ENCODE peak calls at places on chromosomes 5 and 9, in eight cellular contexts. One of them, this sample, is unnamed.

GRCh38 chr5:179901915-179902762 is 5.6 kb downstream of the TBC1D9B start:
- DNase-seq in A549: no peak
- DNase-seq in prostate gland: no peak
- DNase-seq in ovary: no peak
- DNase-seq in body of pancreas: no peak
- DNase-seq in heart left ventricle: no peak
- DNase-seq in right lobe of liver: no peak
- DNase-seq in stomach: no peak
- DNase-seq in this sample: no peak

GRCh38 chr9:122080986-122081385 is 12.1 kb downstream of the TTLL11 start:
- DNase-seq in A549: no peak
- DNase-seq in prostate gland: no peak
- DNase-seq in ovary: no peak
- DNase-seq in body of pancreas: no peak
- DNase-seq in heart left ventricle: no peak
- DNase-seq in right lobe of liver: no peak
- DNase-seq in stomach: no peak
- DNase-seq in this sample: no peak

GRCh38 chr5:160930361-160930760 is 78.3 kb upstream of the ATP10B start:
- DNase-seq in A549: no peak
- DNase-seq in prostate gland: no peak
- DNase-seq in ovary: no peak
- DNase-seq in body of pancreas: no peak
- DNase-seq in heart left ventricle: no peak
- DNase-seq in right lobe of liver: no peak
- DNase-seq in stomach: no peak
- DNase-seq in this sample: no peak

GRCh38 chr5:2739360-2740050 is 12.0 kb downstream of the IRX2 start:
- DNase-seq in A549: no peak
- DNase-seq in prostate gland: no peak
- DNase-seq in ovary: no peak
- DNase-seq in body of pancreas: no peak
- DNase-seq in heart left ventricle: no peak
- DNase-seq in right lobe of liver: no peak
- DNase-seq in stomach: peak; percentile 59
- DNase-seq in this sample: no peak

GRCh38 chr5:56616454-56617160 is 198.7 kb upstream of the MAP3K1 start:
- DNase-seq in A549: no peak
- DNase-seq in prostate gland: peak; percentile 82
- DNase-seq in ovary: no peak
- DNase-seq in body of pancreas: no peak
- DNase-seq in heart left ventricle: no peak
- DNase-seq in right lobe of liver: no peak
- DNase-seq in stomach: no peak
- DNase-seq in this sample: no peak

GRCh38 chr9:13324988-13325387 is 45.5 kb upstream of the MPDZ start:
- DNase-seq in A549: no peak
- DNase-seq in prostate gland: no peak
- DNase-seq in ovary: no peak
- DNase-seq in body of pancreas: no peak
- DNase-seq in heart left ventricle: no peak
- DNase-seq in right lobe of liver: no peak
- DNase-seq in stomach: no peak
- DNase-seq in this sample: no peak

GRCh38 chr9:122005597-122005996 is 87.5 kb downstream of the TTLL11 start:
- DNase-seq in A549: peak; percentile 48
- DNase-seq in prostate gland: no peak
- DNase-seq in ovary: no peak
- DNase-seq in body of pancreas: no peak
- DNase-seq in heart left ventricle: no peak
- DNase-seq in right lobe of liver: no peak
- DNase-seq in stomach: no peak
- DNase-seq in this sample: no peak

GRCh38 chr5:43602456-43602817 is 543 bp upstream of the NNT start:
- DNase-seq in A549: peak; percentile 30
- DNase-seq in prostate gland: peak; percentile 10
- DNase-seq in ovary: peak; percentile 41
- DNase-seq in body of pancreas: peak; percentile 23
- DNase-seq in heart left ventricle: peak; percentile 35
- DNase-seq in right lobe of liver: no peak
- DNase-seq in stomach: peak; percentile 27
- DNase-seq in this sample: peak; percentile 74

GRCh38 chr9:116318463-116319271 is 165.1 kb downstream of the PAPPA start:
- DNase-seq in A549: no peak
- DNase-seq in prostate gland: no peak
- DNase-seq in ovary: peak; percentile 78
- DNase-seq in body of pancreas: no peak
- DNase-seq in heart left ventricle: peak; percentile 79
- DNase-seq in right lobe of liver: no peak
- DNase-seq in stomach: no peak
- DNase-seq in this sample: peak; percentile 88

GRCh38 chr5:170986598-170986997 is 124.8 kb downstream of the RANBP17 start:
- DNase-seq in A549: peak; percentile 35
- DNase-seq in prostate gland: no peak
- DNase-seq in ovary: no peak
- DNase-seq in body of pancreas: no peak
- DNase-seq in heart left ventricle: no peak
- DNase-seq in right lobe of liver: no peak
- DNase-seq in stomach: no peak
- DNase-seq in this sample: no peak

GRCh38 chr9:15696979-15697378 is 144.1 kb downstream of the CCDC171 start:
- DNase-seq in A549: no peak
- DNase-seq in prostate gland: no peak
- DNase-seq in ovary: no peak
- DNase-seq in body of pancreas: no peak
- DNase-seq in heart left ventricle: no peak
- DNase-seq in right lobe of liver: no peak
- DNase-seq in stomach: no peak
- DNase-seq in this sample: no peak

GRCh38 chr9:110578575-110578895 is 1.0 kb downstream of the SVEP1 start:
- DNase-seq in A549: no peak
- DNase-seq in prostate gland: no peak
- DNase-seq in ovary: no peak
- DNase-seq in body of pancreas: no peak
- DNase-seq in heart left ventricle: no peak
- DNase-seq in right lobe of liver: no peak
- DNase-seq in stomach: no peak
- DNase-seq in this sample: no peak

GRCh38 chr9:110582156-110582555 is 2.6 kb upstream of the SVEP1 start:
- DNase-seq in A549: no peak
- DNase-seq in prostate gland: no peak
- DNase-seq in ovary: no peak
- DNase-seq in body of pancreas: no peak
- DNase-seq in heart left ventricle: no peak
- DNase-seq in right lobe of liver: no peak
- DNase-seq in stomach: no peak
- DNase-seq in this sample: no peak

GRCh38 chr9:110580850-110581249 is 1.3 kb upstream of the SVEP1 start:
- DNase-seq in A549: no peak
- DNase-seq in prostate gland: no peak
- DNase-seq in ovary: no peak
- DNase-seq in body of pancreas: no peak
- DNase-seq in heart left ventricle: no peak
- DNase-seq in right lobe of liver: no peak
- DNase-seq in stomach: no peak
- DNase-seq in this sample: no peak

GRCh38 chr9:110578896-110579752 is at the start of gene SVEP1:
- DNase-seq in A549: peak; percentile 46
- DNase-seq in prostate gland: no peak
- DNase-seq in ovary: peak; percentile 45
- DNase-seq in body of pancreas: peak; percentile 17
- DNase-seq in heart left ventricle: peak; percentile 76
- DNase-seq in right lobe of liver: no peak
- DNase-seq in stomach: no peak
- DNase-seq in this sample: peak; percentile 77

DNA sequence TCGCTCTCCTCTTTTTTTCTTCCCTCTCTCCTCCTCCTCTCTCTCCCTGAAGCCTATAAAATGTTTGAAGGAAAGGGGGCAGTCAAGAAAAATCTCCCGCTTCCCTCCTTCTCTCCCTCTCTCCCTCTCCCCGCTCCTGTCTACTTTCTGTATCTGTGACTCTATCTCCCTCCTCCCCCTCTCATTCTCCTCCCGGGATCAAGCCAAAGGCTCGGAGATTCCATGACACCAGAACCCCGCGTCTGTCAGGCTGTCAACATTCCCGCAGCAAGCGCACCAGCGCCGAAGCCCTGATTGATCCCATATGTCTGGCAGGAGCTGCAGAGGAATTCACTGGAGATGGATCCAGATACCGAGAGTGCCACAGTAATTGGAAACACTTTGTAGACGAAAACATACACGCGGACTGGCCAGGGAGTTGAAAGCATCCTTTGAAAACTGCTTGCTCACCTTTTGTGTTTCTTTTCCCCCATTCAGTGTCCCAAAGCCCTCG is 268 bp upstream of the SVEP1 start:
- DNase-seq in A549: no peak
- DNase-seq in prostate gland: no peak
- DNase-seq in ovary: no peak
- DNase-seq in body of pancreas: no peak
- DNase-seq in heart left ventricle: peak; percentile 38
- DNase-seq in right lobe of liver: no peak
- DNase-seq in stomach: no peak
- DNase-seq in this sample: peak; percentile 79
- H3K27ac ChIP-seq in A549: peak overlapping the region; percentile 86
- H3K27ac ChIP-seq in prostate gland: peak overlapping the region; percentile 21
- H3K27ac ChIP-seq in ovary: no peak overlapping the region
- H3K27ac ChIP-seq in body of pancreas: peak overlapping the region; percentile 63
- H3K27ac ChIP-seq in heart left ventricle: peak overlapping the region; percentile 64
- H3K27ac ChIP-seq in right lobe of liver: no peak overlapping the region
- H3K27ac ChIP-seq in stomach: peak overlapping the region; percentile 79
- H3K27ac ChIP-seq in this sample: peak overlapping the region; percentile 78

GRCh38 chr9:20640331-20641187 is 18.3 kb upstream of the MLLT3 start:
- DNase-seq in A549: no peak
- DNase-seq in prostate gland: peak; percentile 37
- DNase-seq in ovary: peak; percentile 49
- DNase-seq in body of pancreas: peak; percentile 41
- DNase-seq in heart left ventricle: peak; percentile 54
- DNase-seq in right lobe of liver: peak; percentile 50
- DNase-seq in stomach: peak; percentile 68
- DNase-seq in this sample: peak; percentile 68
- TF ChIP-seq POLR2A in A549: no peak
- TF ChIP-seq POLR2A in prostate gland: no peak
- TF ChIP-seq POLR2A in ovary: no peak
- TF ChIP-seq POLR2A in body of pancreas: no peak
- TF ChIP-seq POLR2A in heart left ventricle: no peak
- TF ChIP-seq POLR2A in right lobe of liver: no peak
- TF ChIP-seq POLR2A in stomach: no peak
- TF ChIP-seq POLR2A in this sample: no peak

GRCh38 chr5:77994943-77995342 is 218.8 kb upstream of the TBCA start:
- DNase-seq in A549: no peak
- DNase-seq in prostate gland: no peak
- DNase-seq in ovary: no peak
- DNase-seq in body of pancreas: no peak
- DNase-seq in heart left ventricle: no peak
- DNase-seq in right lobe of liver: no peak
- DNase-seq in stomach: no peak
- DNase-seq in this sample: no peak
- H3K27ac ChIP-seq in A549: no peak overlapping the region
- H3K27ac ChIP-seq in prostate gland: no peak overlapping the region
- H3K27ac ChIP-seq in ovary: no peak overlapping the region
- H3K27ac ChIP-seq in body of pancreas: no peak overlapping the region
- H3K27ac ChIP-seq in heart left ventricle: no peak overlapping the region
- H3K27ac ChIP-seq in right lobe of liver: no peak overlapping the region
- H3K27ac ChIP-seq in stomach: no peak overlapping the region
- H3K27ac ChIP-seq in this sample: no peak overlapping the region

GRCh38 chr5:108696951-108697715 is 50.6 kb upstream of the FER start:
- DNase-seq in A549: no peak
- DNase-seq in prostate gland: no peak
- DNase-seq in ovary: no peak
- DNase-seq in body of pancreas: no peak
- DNase-seq in heart left ventricle: no peak
- DNase-seq in right lobe of liver: no peak
- DNase-seq in stomach: no peak
- DNase-seq in this sample: no peak

GRCh38 chr5:108703313-108703712 is 44.4 kb upstream of the FER start:
- DNase-seq in A549: no peak
- DNase-seq in prostate gland: no peak
- DNase-seq in ovary: no peak
- DNase-seq in body of pancreas: no peak
- DNase-seq in heart left ventricle: no peak
- DNase-seq in right lobe of liver: no peak
- DNase-seq in stomach: no peak
- DNase-seq in this sample: no peak

GRCh38 chr5:108707145-108707544 is 40.6 kb upstream of the FER start:
- DNase-seq in A549: no peak
- DNase-seq in prostate gland: no peak
- DNase-seq in ovary: no peak
- DNase-seq in body of pancreas: no peak
- DNase-seq in heart left ventricle: no peak
- DNase-seq in right lobe of liver: no peak
- DNase-seq in stomach: no peak
- DNase-seq in this sample: no peak

GRCh38 chr5:108700928-108701327 is 46.8 kb upstream of the FER start:
- DNase-seq in A549: no peak
- DNase-seq in prostate gland: no peak
- DNase-seq in ovary: no peak
- DNase-seq in body of pancreas: no peak
- DNase-seq in heart left ventricle: no peak
- DNase-seq in right lobe of liver: no peak
- DNase-seq in stomach: no peak
- DNase-seq in this sample: no peak

GRCh38 chr5:108702546-108702945 is 45.2 kb upstream of the FER start:
- DNase-seq in A549: no peak
- DNase-seq in prostate gland: no peak
- DNase-seq in ovary: no peak
- DNase-seq in body of pancreas: no peak
- DNase-seq in heart left ventricle: no peak
- DNase-seq in right lobe of liver: no peak
- DNase-seq in stomach: no peak
- DNase-seq in this sample: no peak
- TF ChIP-seq POLR2A in A549: no peak
- TF ChIP-seq POLR2A in prostate gland: no peak
- TF ChIP-seq POLR2A in ovary: no peak
- TF ChIP-seq POLR2A in body of pancreas: no peak
- TF ChIP-seq POLR2A in heart left ventricle: no peak
- TF ChIP-seq POLR2A in right lobe of liver: no peak
- TF ChIP-seq POLR2A in stomach: no peak
- TF ChIP-seq POLR2A in this sample: no peak

GRCh38 chr5:141952030-141952429 is 6.0 kb downstream of the PCDH12 start:
- DNase-seq in A549: no peak
- DNase-seq in prostate gland: no peak
- DNase-seq in ovary: no peak
- DNase-seq in body of pancreas: no peak
- DNase-seq in heart left ventricle: no peak
- DNase-seq in right lobe of liver: no peak
- DNase-seq in stomach: no peak
- DNase-seq in this sample: no peak
- H3K27ac ChIP-seq in A549: no peak overlapping the region
- H3K27ac ChIP-seq in prostate gland: no peak overlapping the region
- H3K27ac ChIP-seq in ovary: no peak overlapping the region
- H3K27ac ChIP-seq in body of pancreas: no peak overlapping the region
- H3K27ac ChIP-seq in heart left ventricle: peak overlapping the region; percentile 29
- H3K27ac ChIP-seq in right lobe of liver: no peak overlapping the region
- H3K27ac ChIP-seq in stomach: peak overlapping the region; percentile 21
- H3K27ac ChIP-seq in this sample: no peak overlapping the region

GRCh38 chr9:123266655-123267421 is 1.5 kb downstream of the STRBP start:
- DNase-seq in A549: no peak
- DNase-seq in prostate gland: no peak
- DNase-seq in ovary: no peak
- DNase-seq in body of pancreas: no peak
- DNase-seq in heart left ventricle: no peak
- DNase-seq in right lobe of liver: no peak
- DNase-seq in stomach: no peak
- DNase-seq in this sample: no peak
- TF ChIP-seq POLR2A in A549: no peak
- TF ChIP-seq POLR2A in prostate gland: no peak
- TF ChIP-seq POLR2A in ovary: no peak
- TF ChIP-seq POLR2A in body of pancreas: no peak
- TF ChIP-seq POLR2A in heart left ventricle: no peak
- TF ChIP-seq POLR2A in right lobe of liver: no peak
- TF ChIP-seq POLR2A in stomach: no peak
- TF ChIP-seq POLR2A in this sample: no peak